ENCODE peak calls at places on chromosomes 16 and 17, in six cellular contexts. One of them, this sample, is unnamed.

GRCh38 chr17:6559753-6560215 is 3.4 kb upstream of the PITPNM3 start:
- DNase-seq in AG04450: no peak
- DNase-seq in fibroblast of lung: no peak
- DNase-seq in choroid plexus epithelial cell: no peak
- DNase-seq in H9: no peak
- DNase-seq in mucosa of descending colon: no peak
- DNase-seq in this sample: no peak

GRCh38 chr16:79426663-79427062 is 173.9 kb downstream of the MAF start:
- DNase-seq in AG04450: no peak
- DNase-seq in fibroblast of lung: no peak
- DNase-seq in choroid plexus epithelial cell: no peak
- DNase-seq in H9: no peak
- DNase-seq in mucosa of descending colon: no peak
- DNase-seq in this sample: no peak

GRCh38 chr17:15091825-15092224 is 173.3 kb downstream of the PMP22 start:
- DNase-seq in AG04450: no peak
- DNase-seq in fibroblast of lung: no peak
- DNase-seq in choroid plexus epithelial cell: peak; percentile 11
- DNase-seq in H9: no peak
- DNase-seq in mucosa of descending colon: no peak
- DNase-seq in this sample: no peak

GRCh38 chr16:1745181-1745899 is 26.0 kb downstream of the NME3 start:
- DNase-seq in AG04450: peak; percentile 26
- DNase-seq in fibroblast of lung: peak; percentile 93
- DNase-seq in choroid plexus epithelial cell: peak; percentile 78
- DNase-seq in H9: no peak
- DNase-seq in mucosa of descending colon: no peak
- DNase-seq in this sample: peak; percentile 89

GRCh38 chr16:55487048-55487803 is 8.2 kb downstream of the MMP2 start:
- DNase-seq in AG04450: peak; percentile 76
- DNase-seq in fibroblast of lung: peak; percentile 96
- DNase-seq in choroid plexus epithelial cell: peak; percentile 68
- DNase-seq in H9: no peak
- DNase-seq in mucosa of descending colon: no peak
- DNase-seq in this sample: no peak

GRCh38 chr17:67050476-67051154 is 6.3 kb downstream of the CACNG1 start:
- DNase-seq in AG04450: no peak
- DNase-seq in fibroblast of lung: no peak
- DNase-seq in choroid plexus epithelial cell: no peak
- DNase-seq in H9: no peak
- DNase-seq in mucosa of descending colon: no peak
- DNase-seq in this sample: no peak

GRCh38 chr16:68313116-68313515 is 2.3 kb downstream of the PRMT7 start:
- DNase-seq in AG04450: no peak
- DNase-seq in fibroblast of lung: no peak
- DNase-seq in choroid plexus epithelial cell: no peak
- DNase-seq in H9: no peak
- DNase-seq in mucosa of descending colon: no peak
- DNase-seq in this sample: no peak

GRCh38 chr17:45050680-45051059 is 762 bp downstream of the DCAKD start:
- DNase-seq in AG04450: no peak
- DNase-seq in fibroblast of lung: peak; percentile 35
- DNase-seq in choroid plexus epithelial cell: peak; percentile 40
- DNase-seq in H9: no peak
- DNase-seq in mucosa of descending colon: no peak
- DNase-seq in this sample: no peak

GRCh38 chr17:71188811-71189492 is 931.9 kb upstream of the SOX9 start:
- DNase-seq in AG04450: peak; percentile 79
- DNase-seq in fibroblast of lung: peak; percentile 98
- DNase-seq in choroid plexus epithelial cell: peak; percentile 94
- DNase-seq in H9: no peak
- DNase-seq in mucosa of descending colon: no peak
- DNase-seq in this sample: no peak

GRCh38 chr17:45230787-45231480 is 9.2 kb downstream of the FMNL1 start:
- DNase-seq in AG04450: no peak
- DNase-seq in fibroblast of lung: peak; percentile 23
- DNase-seq in choroid plexus epithelial cell: peak; percentile 44
- DNase-seq in H9: peak; percentile 39
- DNase-seq in mucosa of descending colon: no peak
- DNase-seq in this sample: no peak

GRCh38 chr17:44354582-44355309 is 8.9 kb downstream of the FAM171A2 start:
- DNase-seq in AG04450: no peak
- DNase-seq in fibroblast of lung: no peak
- DNase-seq in choroid plexus epithelial cell: no peak
- DNase-seq in H9: peak; percentile 91
- DNase-seq in mucosa of descending colon: peak; percentile 64
- DNase-seq in this sample: no peak

DNA sequence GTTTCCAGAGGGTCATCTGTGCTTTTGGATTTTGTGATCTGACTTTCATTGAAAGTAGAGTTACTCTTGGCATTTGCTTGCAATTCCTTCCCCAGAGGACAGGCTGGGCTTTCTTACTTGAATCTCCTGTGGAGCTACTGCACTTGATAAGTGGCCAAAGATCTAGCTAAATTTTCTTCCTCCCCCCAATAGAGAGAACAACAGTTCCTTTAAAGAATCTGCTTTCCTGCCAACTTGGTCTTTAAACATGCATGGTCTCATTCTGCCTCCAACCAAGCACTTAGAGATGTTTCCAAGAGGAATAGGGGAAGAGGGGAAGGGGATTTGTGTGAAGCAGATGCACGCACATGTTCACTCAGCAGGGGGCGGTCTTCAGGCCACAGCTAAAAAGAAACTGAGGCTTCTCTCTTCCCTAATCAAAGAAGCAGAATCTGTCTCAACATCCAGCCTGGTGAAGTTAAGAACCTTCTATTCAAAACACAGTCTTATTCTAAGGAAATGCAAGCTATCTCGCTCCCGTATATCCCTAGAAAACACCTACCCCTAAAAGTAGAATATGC is 229.6 kb downstream of the ZFHX3 start:
- DNase-seq in AG04450: no peak
- DNase-seq in fibroblast of lung: peak; percentile 31
- DNase-seq in choroid plexus epithelial cell: peak; percentile 31
- DNase-seq in H9: no peak
- DNase-seq in mucosa of descending colon: no peak
- DNase-seq in this sample: no peak
- TF ChIP-seq CTCF in AG04450: no peak
- TF ChIP-seq CTCF in fibroblast of lung: peak; percentile 12
- TF ChIP-seq CTCF in choroid plexus epithelial cell: peak; percentile 42
- TF ChIP-seq CTCF in H9: peak; percentile 62
- TF ChIP-seq CTCF in mucosa of descending colon: no peak
- TF ChIP-seq CTCF in this sample: peak; percentile 19

GRCh38 chr16:19011169-19011731 is 27.5 kb downstream of the TMC7 start:
- DNase-seq in AG04450: no peak
- DNase-seq in fibroblast of lung: no peak
- DNase-seq in choroid plexus epithelial cell: no peak
- DNase-seq in H9: no peak
- DNase-seq in mucosa of descending colon: no peak
- DNase-seq in this sample: no peak
- TF ChIP-seq CTCF in AG04450: no peak
- TF ChIP-seq CTCF in fibroblast of lung: peak; percentile 6
- TF ChIP-seq CTCF in choroid plexus epithelial cell: no peak
- TF ChIP-seq CTCF in H9: no peak
- TF ChIP-seq CTCF in mucosa of descending colon: no peak
- TF ChIP-seq CTCF in this sample: no peak

DNA sequence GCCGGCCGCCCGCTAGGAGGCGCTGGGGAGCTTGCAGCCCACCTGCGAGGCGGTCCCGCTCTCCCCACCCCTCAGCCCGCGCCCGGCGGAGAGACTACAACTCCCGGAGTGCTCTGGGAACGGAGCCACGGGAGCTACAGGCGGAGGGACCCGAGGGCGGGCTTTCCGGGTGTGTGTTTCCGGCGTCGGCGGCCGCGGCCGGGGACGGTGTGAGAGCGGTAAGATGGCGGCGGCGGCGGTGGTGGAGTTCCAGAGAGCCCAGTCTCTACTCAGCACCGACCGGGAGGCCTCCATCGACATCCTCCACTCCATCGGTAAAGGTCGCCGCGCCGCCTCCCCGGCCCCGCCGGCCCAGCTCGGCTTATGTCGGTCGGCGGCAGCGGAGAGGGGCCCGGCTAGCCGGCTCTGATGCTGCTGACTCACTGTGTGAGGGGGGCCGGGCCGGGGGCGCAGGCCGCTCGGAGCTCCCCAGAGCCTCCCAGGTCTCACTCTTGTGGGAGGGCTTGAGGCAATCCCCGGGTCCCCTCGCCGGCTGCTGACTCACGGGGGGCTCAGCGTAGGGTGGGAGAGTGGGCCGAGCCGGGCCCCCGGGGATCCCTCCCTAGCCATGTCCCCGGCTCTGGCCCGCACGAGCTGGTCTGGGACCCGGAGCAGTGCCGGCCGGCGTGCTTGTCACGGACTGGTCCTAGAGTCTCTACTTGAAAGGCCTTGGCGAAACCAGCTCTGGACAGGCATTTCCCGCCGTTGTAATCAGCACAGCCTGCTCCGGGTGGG is at the start of gene PSMD11:
- DNase-seq in AG04450: peak; percentile 88
- DNase-seq in fibroblast of lung: peak; percentile 94
- DNase-seq in choroid plexus epithelial cell: peak; percentile 98
- DNase-seq in H9: peak; percentile 100
- DNase-seq in mucosa of descending colon: peak; percentile 98
- DNase-seq in this sample: peak; percentile 99
- TF ChIP-seq CTCF in AG04450: peak; percentile 86
- TF ChIP-seq CTCF in fibroblast of lung: peak; percentile 70
- TF ChIP-seq CTCF in choroid plexus epithelial cell: peak; percentile 83
- TF ChIP-seq CTCF in H9: peak; percentile 99
- TF ChIP-seq CTCF in mucosa of descending colon: peak; percentile 91
- TF ChIP-seq CTCF in this sample: peak; percentile 96

GRCh38 chr16:72657791-72658190 is 390.1 kb downstream of the ZFHX3 start:
- DNase-seq in AG04450: no peak
- DNase-seq in fibroblast of lung: no peak
- DNase-seq in choroid plexus epithelial cell: no peak
- DNase-seq in H9: no peak
- DNase-seq in mucosa of descending colon: no peak
- DNase-seq in this sample: no peak
- TF ChIP-seq CTCF in AG04450: no peak
- TF ChIP-seq CTCF in fibroblast of lung: no peak
- TF ChIP-seq CTCF in choroid plexus epithelial cell: no peak
- TF ChIP-seq CTCF in H9: no peak
- TF ChIP-seq CTCF in mucosa of descending colon: no peak
- TF ChIP-seq CTCF in this sample: no peak